ENCODE peak calls at places on chromosomes 6 and 20, in five cellular contexts. F, Q, I, O and S are unnamed samples.
A peak's percentile ranks its signal among the peaks of the same experiment; 100 is the strongest.

GRCh38 chr6:48835421-48835958 is 627.6 kb downstream of the MMUT start:
- DNase-seq in F (no peak), Q (no peak), I (no peak), O (no peak), S (no peak)

GRCh38 chr20:12383770-12384304 is 466.1 kb downstream of the BTBD3 start:
- DNase-seq in F (no peak), Q (no peak), I (no peak), O (no peak), S (no peak)

GRCh38 chr6:46190889-46191288 is 20.1 kb upstream of the ENPP5 start:
- DNase-seq in F (no peak), Q (no peak), I (no peak), O (no peak), S (no peak)

GRCh38 chr20:63101781-63102719 is 95.3 kb upstream of the BHLHE23 start:
- DNase-seq in F (peak; percentile 32), Q (peak; percentile 69), I (peak; percentile 70), O (peak; percentile 66), S (peak; percentile 43)

GRCh38 chr6:36455486-36456027 is 12.8 kb downstream of the KCTD20 start:
- DNase-seq in F (no peak), Q (no peak), I (no peak), O (no peak), S (no peak)

GRCh38 chr20:35015863-35016193 is 60.2 kb downstream of the MYH7B start:
- DNase-seq in F (no peak), Q (no peak), I (no peak), O (no peak), S (no peak)

GRCh38 chr20:10671221-10671849 is 2.5 kb downstream of the JAG1 start:
- DNase-seq in F (peak; percentile 96), Q (peak; percentile 83), I (peak; percentile 97), O (peak; percentile 88), S (peak; percentile 87)

GRCh38 chr6:15153191-15153590 is 92.7 kb upstream of the JARID2 start:
- DNase-seq in F (no peak), Q (no peak), I (peak; percentile 29), O (no peak), S (no peak)

GRCh38 chr6:10359581-10359980 is 55.3 kb downstream of the TFAP2A start:
- DNase-seq in F (no peak), Q (no peak), I (no peak), O (peak; percentile 23), S (no peak)

GRCh38 chr6:116144590-116144989 is 18.7 kb upstream of the COL10A1 start:
- DNase-seq in F (peak; percentile 71), Q (no peak), I (no peak), O (no peak), S (peak; percentile 63)

GRCh38 chr20:50298554-50299324 is 108.1 kb downstream of the CEBPB start:
- DNase-seq in F (peak; percentile 89), Q (peak; percentile 47), I (no peak), O (no peak), S (peak; percentile 85)

GRCh38 chr6:96613291-96613999 is 50.5 kb downstream of the FHL5 start:
- DNase-seq in F (no peak), Q (no peak), I (no peak), O (no peak), S (no peak)

GRCh38 chr6:136508701-136509387 is 41.4 kb downstream of the MAP7 start:
- DNase-seq in F (peak; percentile 71), Q (no peak), I (no peak), O (no peak), S (no peak)

GRCh38 chr20:53247460-53248103 is 275.4 kb downstream of the TSHZ2 start:
- DNase-seq in F (no peak), Q (no peak), I (no peak), O (no peak), S (no peak)

GRCh38 chr6:46964716-46965519 is 43.2 kb upstream of the ADGRF5 start:
- DNase-seq in F (no peak), Q (no peak), I (no peak), O (no peak), S (no peak)

GRCh38 chr6:138485005-138485545 is 14.2 kb downstream of the NHSL1 start:
- DNase-seq in F (no peak), Q (no peak), I (no peak), O (no peak), S (no peak)

GRCh38 chr6:2900821-2901644 is 2.1 kb downstream of the SERPINB9 start:
- DNase-seq in F (no peak), Q (no peak), I (no peak), O (no peak), S (no peak)

GRCh38 chr6:11309947-11310665 is 77.6 kb upstream of the NEDD9 start:
- DNase-seq in F (no peak), Q (no peak), I (no peak), O (peak; percentile 77), S (no peak)

GRCh38 chr20:36209921-36210320 is 26.4 kb upstream of the AAR2 start:
- DNase-seq in F (no peak), Q (no peak), I (no peak), O (no peak), S (no peak)

GRCh38 chr20:35991142-35991771 is 22.9 kb downstream of the CNBD2 start:
- DNase-seq in F (no peak), Q (no peak), I (no peak), O (peak; percentile 59), S (no peak)

GRCh38 chr6:148431413-148431812 is 88.8 kb downstream of the SASH1 start:
- DNase-seq in F (no peak), Q (no peak), I (no peak), O (no peak), S (no peak)

GRCh38 chr6:141252828-141253608 is 879.7 kb upstream of the GJE1 start:
- DNase-seq in F (no peak), Q (no peak), I (no peak), O (no peak), S (no peak)

GRCh38 chr20:44092551-44093248 is 94.3 kb downstream of the JPH2 start:
- DNase-seq in F (peak; percentile 38), Q (no peak), I (peak; percentile 32), O (peak; percentile 72), S (no peak)

GRCh38 chr6:114619621-114620020 is 276.8 kb upstream of the HS3ST5 start:
- DNase-seq in F (no peak), Q (no peak), I (no peak), O (no peak), S (no peak)

GRCh38 chr20:39290575-39290974 is 328.4 kb downstream of the DHX35 start:
- DNase-seq in F (no peak), Q (no peak), I (no peak), O (peak; percentile 63), S (no peak)

GRCh38 chr20:47276856-47277541 is 79.5 kb downstream of the ZMYND8 start:
- DNase-seq in F (no peak), Q (peak; percentile 72), I (peak; percentile 76), O (no peak), S (no peak)

GRCh38 chr6:126110494-126111270 is 124.3 kb downstream of the TRMT11 start:
- DNase-seq in F (no peak), Q (no peak), I (no peak), O (no peak), S (no peak)

GRCh38 chr20:49450281-49450707 is 32.2 kb downstream of the KCNB1 start:
- DNase-seq in F (no peak), Q (no peak), I (no peak), O (peak; percentile 63), S (no peak)

GRCh38 chr20:6127825-6128224 is 5.0 kb upstream of the FERMT1 start:
- DNase-seq in F (no peak), Q (no peak), I (no peak), O (no peak), S (no peak)

GRCh38 chr6:159978291-159979135 is 9.6 kb downstream of the IGF2R start:
- DNase-seq in F (no peak), Q (no peak), I (peak; percentile 48), O (peak; percentile 70), S (peak; percentile 75)

GRCh38 chr6:112946051-112946450 is 598.9 kb downstream of the RFPL4B start:
- DNase-seq in F (no peak), Q (no peak), I (no peak), O (no peak), S (no peak)

GRCh38 chr6:31821301-31822037 is 6.1 kb upstream of the HSPA1B start:
- DNase-seq in F (peak; percentile 38), Q (peak; percentile 89), I (peak; percentile 89), O (peak; percentile 83), S (no peak)

DNA sequence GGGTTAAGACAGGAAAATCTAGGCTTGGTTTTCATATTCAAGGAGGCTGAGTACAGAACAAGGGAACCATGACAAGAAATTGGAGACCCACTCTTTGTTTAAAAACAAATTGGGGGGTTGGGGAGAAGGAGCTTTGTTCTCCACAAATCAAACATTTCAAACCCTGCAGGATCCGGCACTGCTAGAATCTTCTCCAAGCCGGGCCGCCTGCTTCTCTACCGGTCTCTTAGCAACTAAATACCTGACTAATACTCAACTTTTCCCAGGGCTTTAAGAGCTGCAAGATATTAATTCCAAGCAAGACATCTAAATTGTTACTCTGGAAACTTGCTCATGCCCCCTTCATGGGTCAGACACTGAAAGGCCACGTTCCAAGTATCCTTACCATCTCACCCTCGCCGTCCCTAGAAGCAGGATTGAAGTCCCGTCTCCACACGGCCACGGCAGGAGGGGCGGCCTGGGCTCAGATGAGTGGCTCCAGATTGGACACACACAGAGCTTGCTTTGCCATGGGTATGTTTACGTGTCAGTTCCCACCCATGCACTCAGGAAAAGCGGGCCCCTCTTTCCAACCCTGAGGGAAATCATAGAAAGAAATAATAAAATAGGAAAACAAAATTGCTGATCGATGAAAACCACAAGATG is 126.4 kb upstream of the CDH4 start:
- DNase-seq in F (no peak), Q (no peak), I (no peak), O (no peak), S (no peak)
- H3K27ac ChIP-seq in F (no peak overlapping the region), Q (no peak overlapping the region), I (no peak overlapping the region), O (peak overlapping the region; percentile 69), S (no peak overlapping the region)

DNA sequence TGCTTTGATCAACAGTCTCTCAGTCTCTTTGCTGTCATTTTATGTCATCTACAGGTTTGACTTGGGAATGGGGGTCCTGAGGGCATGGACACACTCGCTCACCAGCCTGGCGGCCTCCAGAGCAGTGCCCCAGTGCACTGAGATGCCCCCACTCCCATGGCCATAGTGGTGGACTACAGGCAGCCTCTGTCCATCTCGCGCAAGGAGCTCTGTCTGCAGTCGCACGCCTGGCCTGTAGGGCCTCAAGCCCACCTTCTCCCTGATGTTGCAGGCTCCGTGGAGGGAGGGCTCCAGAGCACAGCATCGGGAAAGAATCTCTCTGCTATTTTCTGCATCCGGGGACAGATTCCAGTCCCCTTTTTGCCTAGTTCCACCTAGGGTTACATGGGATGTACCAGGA is 22.6 kb downstream of the DDO start:
- DNase-seq in F (no peak), Q (no peak), I (no peak), O (peak; percentile 66), S (no peak)
- TF ChIP-seq CTCF in F (no peak), Q (no peak), I (no peak), O (peak; percentile 55), S (no peak)

DNA sequence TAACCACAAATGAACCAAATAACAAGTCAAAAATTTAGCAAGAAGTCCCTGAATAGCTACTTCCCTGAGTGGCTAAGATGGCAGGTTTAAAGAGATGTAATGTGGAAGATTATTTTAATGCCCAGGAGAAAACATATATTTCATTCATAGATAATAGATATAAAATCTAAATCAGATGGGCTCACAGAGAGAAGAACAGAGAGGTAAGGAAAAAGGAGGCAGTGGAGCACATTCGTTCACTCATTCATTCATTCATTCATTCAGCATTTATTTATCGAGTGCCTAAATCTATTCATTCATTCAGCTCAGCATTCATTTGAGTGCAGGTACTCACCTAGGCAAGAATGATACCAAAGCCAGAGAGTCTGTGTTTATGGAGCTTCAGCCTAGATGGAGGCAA is 32.1 kb upstream of the IYD start:
- DNase-seq in F (no peak), Q (no peak), I (no peak), O (no peak), S (no peak)
- H3K27ac ChIP-seq in F (peak overlapping the region; percentile 59), Q (no peak overlapping the region), I (no peak overlapping the region), O (no peak overlapping the region), S (peak overlapping the region; percentile 47)

GRCh38 chr6:27753668-27754407 is 158.4 kb downstream of the OR2B2 start:
- DNase-seq in F (peak; percentile 81), Q (peak; percentile 81), I (peak; percentile 84), O (peak; percentile 94), S (peak; percentile 80)
- TF ChIP-seq CTCF in F (no peak), Q (no peak), I (no peak), O (peak; percentile 52), S (peak; percentile 28)